ENCODE peak calls at places on chromosomes 16 and 17, in ten cellular contexts. V is astrocyte of the spinal cord; M is activated CD8-positive, alpha-beta T cell treated with anti-CD3 and anti-CD28 coated beads for 36 hours; B is NCI-H187; X is GM23338; P is WTC11; Q is CD4-positive, CD25-positive, alpha-beta regulatory T cell; E is stimulated activated effector memory CD8-positive, alpha-beta T cell treated with anti-CD3 and anti-CD28 coated beads, Interleukin-12 subunit alpha, Interleukin-12 subunit beta, amount 100 ng/mL, for 72 hours; R is heart left ventricle; Y is A549. F is an unnamed sample.

GRCh38 chr17:2238432-2239169 is 65.0 kb downstream of the SMG6 start:
- DNase-seq in B (no peak), Q (no peak), X (no peak), P (no peak), M (no peak), R (peak; percentile 47), E (no peak), Y (no peak), V (no peak), F (no peak)

GRCh38 chr17:5526821-5527598 is 40.6 kb downstream of the MIS12 start:
- DNase-seq in X (no peak), E (peak; percentile 60), V (peak; percentile 93), R (peak; percentile 92), P (no peak), M (peak; percentile 92), B (no peak), Y (peak; percentile 81), Q (no peak), F (peak; percentile 98)

GRCh38 chr17:35243459-35244204 is 760 bp downstream of the SLFN5 start:
- DNase-seq in Q (peak; percentile 47), M (peak; percentile 87), V (peak; percentile 68), P (peak; percentile 27), X (peak; percentile 54), E (peak; percentile 83), B (peak; percentile 17), Y (peak; percentile 41), R (peak; percentile 50), F (peak; percentile 86)

GRCh38 chr17:17347234-17347955 is 44.2 kb downstream of the NT5M start:
- DNase-seq in B (no peak), Q (no peak), X (no peak), E (no peak), Y (no peak), V (no peak), M (no peak), R (no peak), P (no peak), F (no peak)

GRCh38 chr16:30992381-30992780 is 7.4 kb downstream of the HSD3B7 start:
- DNase-seq in Y (no peak), M (no peak), E (no peak), V (no peak), Q (no peak), X (no peak), R (no peak), B (no peak), P (no peak), F (no peak)

GRCh38 chr17:79371984-79372383 is 238.9 kb downstream of the RBFOX3 start:
- DNase-seq in E (no peak), M (no peak), P (no peak), X (no peak), R (no peak), B (no peak), Y (no peak), Q (no peak), V (no peak), F (no peak)

GRCh38 chr17:58300336-58300735 is 19.6 kb upstream of the MPO start:
- DNase-seq in E (peak; percentile 32), R (no peak), M (no peak), Q (no peak), B (no peak), Y (no peak), P (no peak), X (no peak), V (no peak), F (no peak)

GRCh38 chr16:1964046-1964505 is 550 bp downstream of the RPS2 start:
- DNase-seq in Q (no peak), P (no peak), B (no peak), Y (peak; percentile 30), M (peak; percentile 40), X (no peak), R (peak; percentile 58), E (peak; percentile 82), V (no peak), F (no peak)

GRCh38 chr17:46061435-46061834 is 62.4 kb downstream of the STH start:
- DNase-seq in Q (no peak), B (no peak), X (peak; percentile 68), V (peak; percentile 23), M (no peak), R (no peak), Y (peak; percentile 42), E (no peak), P (no peak), F (peak; percentile 68)

GRCh38 chr17:5893741-5894140 is 176.4 kb upstream of the WSCD1 start:
- DNase-seq in P (no peak), Y (no peak), Q (no peak), B (no peak), R (no peak), X (no peak), M (no peak), E (no peak), V (no peak), F (no peak)

F was measured in ELR.